ENCODE peak calls at places on chromosomes 3 and 15, in six cellular contexts. One of them, this sample, is unnamed.
A peak's percentile ranks its signal among the peaks of the same experiment; 100 is the strongest.

GRCh38 chr3:23659840-23660430 is 145.8 kb upstream of the UBE2E1 start:
- DNase-seq in neuronal stem cell: no peak
- DNase-seq in H1: no peak
- DNase-seq in mesenchymal stem cell: no peak
- DNase-seq in IMR-90: no peak
- DNase-seq in trophoblast cell: no peak
- DNase-seq in this sample: no peak

GRCh38 chr3:168048414-168049330 is 47.1 kb downstream of the GOLIM4 start:
- DNase-seq in neuronal stem cell: no peak
- DNase-seq in H1: no peak
- DNase-seq in mesenchymal stem cell: no peak
- DNase-seq in IMR-90: no peak
- DNase-seq in trophoblast cell: no peak
- DNase-seq in this sample: no peak

GRCh38 chr15:83854314-83854713 is 200.4 kb downstream of the ADAMTSL3 start:
- DNase-seq in neuronal stem cell: no peak
- DNase-seq in H1: no peak
- DNase-seq in mesenchymal stem cell: no peak
- DNase-seq in IMR-90: peak; percentile 37
- DNase-seq in trophoblast cell: no peak
- DNase-seq in this sample: no peak

GRCh38 chr15:62611002-62611401 is 431.5 kb upstream of the TPM1 start:
- DNase-seq in neuronal stem cell: no peak
- DNase-seq in H1: no peak
- DNase-seq in mesenchymal stem cell: no peak
- DNase-seq in IMR-90: no peak
- DNase-seq in trophoblast cell: no peak
- DNase-seq in this sample: no peak

GRCh38 chr15:57190208-57190607 is 186.1 kb upstream of the CGNL1 start:
- DNase-seq in neuronal stem cell: no peak
- DNase-seq in H1: no peak
- DNase-seq in mesenchymal stem cell: no peak
- DNase-seq in IMR-90: no peak
- DNase-seq in trophoblast cell: no peak
- DNase-seq in this sample: no peak

GRCh38 chr3:53154731-53155320 is 6.2 kb upstream of the PRKCD start:
- DNase-seq in neuronal stem cell: no peak
- DNase-seq in H1: no peak
- DNase-seq in mesenchymal stem cell: no peak
- DNase-seq in IMR-90: no peak
- DNase-seq in trophoblast cell: no peak
- DNase-seq in this sample: no peak

GRCh38 chr3:178536271-178537079 is at the start of gene KCNMB2:
- DNase-seq in neuronal stem cell: no peak
- DNase-seq in H1: no peak
- DNase-seq in mesenchymal stem cell: peak; percentile 44
- DNase-seq in IMR-90: no peak
- DNase-seq in trophoblast cell: no peak
- DNase-seq in this sample: peak; percentile 63

GRCh38 chr3:56188201-56188600 is 280.1 kb downstream of the ERC2 start:
- DNase-seq in neuronal stem cell: no peak
- DNase-seq in H1: no peak
- DNase-seq in mesenchymal stem cell: no peak
- DNase-seq in IMR-90: no peak
- DNase-seq in trophoblast cell: no peak
- DNase-seq in this sample: no peak

GRCh38 chr3:57011022-57011421 is 49.4 kb upstream of the SPATA12 start:
- DNase-seq in neuronal stem cell: no peak
- DNase-seq in H1: no peak
- DNase-seq in mesenchymal stem cell: no peak
- DNase-seq in IMR-90: no peak
- DNase-seq in trophoblast cell: no peak
- DNase-seq in this sample: no peak

GRCh38 chr3:71269896-71270295 is 313.6 kb downstream of the FOXP1 start:
- DNase-seq in neuronal stem cell: no peak
- DNase-seq in H1: no peak
- DNase-seq in mesenchymal stem cell: no peak
- DNase-seq in IMR-90: no peak
- DNase-seq in trophoblast cell: no peak
- DNase-seq in this sample: no peak

GRCh38 chr3:9638147-9638546 is 11.2 kb upstream of the MTMR14 start:
- DNase-seq in neuronal stem cell: no peak
- DNase-seq in H1: no peak
- DNase-seq in mesenchymal stem cell: no peak
- DNase-seq in IMR-90: no peak
- DNase-seq in trophoblast cell: no peak
- DNase-seq in this sample: no peak

GRCh38 chr3:89173546-89173945 is 66.1 kb downstream of the EPHA3 start:
- DNase-seq in neuronal stem cell: no peak
- DNase-seq in H1: no peak
- DNase-seq in mesenchymal stem cell: no peak
- DNase-seq in IMR-90: peak; percentile 3
- DNase-seq in trophoblast cell: no peak
- DNase-seq in this sample: no peak

GRCh38 chr15:50880651-50881114 is 27.8 kb upstream of the AP4E1 start:
- DNase-seq in neuronal stem cell: no peak
- DNase-seq in H1: no peak
- DNase-seq in mesenchymal stem cell: peak; percentile 65
- DNase-seq in IMR-90: peak; percentile 86
- DNase-seq in trophoblast cell: no peak
- DNase-seq in this sample: no peak

GRCh38 chr3:141769171-141769894 is 6.1 kb downstream of the GRK7 start:
- DNase-seq in neuronal stem cell: no peak
- DNase-seq in H1: no peak
- DNase-seq in mesenchymal stem cell: peak; percentile 34
- DNase-seq in IMR-90: peak; percentile 31
- DNase-seq in trophoblast cell: no peak
- DNase-seq in this sample: no peak

GRCh38 chr3:133937061-133937686 is 41.5 kb upstream of the RAB6B start:
- DNase-seq in neuronal stem cell: no peak
- DNase-seq in H1: no peak
- DNase-seq in mesenchymal stem cell: no peak
- DNase-seq in IMR-90: no peak
- DNase-seq in trophoblast cell: no peak
- DNase-seq in this sample: peak; percentile 22

GRCh38 chr3:156539802-156540201 is 15.1 kb downstream of the SSR3 start:
- DNase-seq in neuronal stem cell: no peak
- DNase-seq in H1: no peak
- DNase-seq in mesenchymal stem cell: no peak
- DNase-seq in IMR-90: no peak
- DNase-seq in trophoblast cell: no peak
- DNase-seq in this sample: no peak

GRCh38 chr3:24351779-24352469 is 142.7 kb downstream of the THRB start:
- DNase-seq in neuronal stem cell: no peak
- DNase-seq in H1: no peak
- DNase-seq in mesenchymal stem cell: no peak
- DNase-seq in IMR-90: no peak
- DNase-seq in trophoblast cell: no peak
- DNase-seq in this sample: no peak

GRCh38 chr15:66014022-66014421 is 144.7 kb downstream of the RAB11A start:
- DNase-seq in neuronal stem cell: no peak
- DNase-seq in H1: no peak
- DNase-seq in mesenchymal stem cell: no peak
- DNase-seq in IMR-90: no peak
- DNase-seq in trophoblast cell: no peak
- DNase-seq in this sample: no peak

GRCh38 chr3:169661567-169662214 is 1.8 kb downstream of the MECOM start:
- DNase-seq in neuronal stem cell: peak; percentile 55
- DNase-seq in H1: no peak
- DNase-seq in mesenchymal stem cell: peak; percentile 26
- DNase-seq in IMR-90: peak; percentile 36
- DNase-seq in trophoblast cell: peak; percentile 13
- DNase-seq in this sample: peak; percentile 56

GRCh38 chr3:50146316-50146901 is 8.7 kb upstream of the SEMA3F start:
- DNase-seq in neuronal stem cell: no peak
- DNase-seq in H1: no peak
- DNase-seq in mesenchymal stem cell: no peak
- DNase-seq in IMR-90: no peak
- DNase-seq in trophoblast cell: no peak
- DNase-seq in this sample: no peak

GRCh38 chr3:165895919-165896318 is 58.7 kb upstream of the BCHE start:
- DNase-seq in neuronal stem cell: peak; percentile 54
- DNase-seq in H1: no peak
- DNase-seq in mesenchymal stem cell: peak; percentile 30
- DNase-seq in IMR-90: no peak
- DNase-seq in trophoblast cell: no peak
- DNase-seq in this sample: peak; percentile 74

GRCh38 chr3:177201707-177202397 is 4.6 kb upstream of the TBL1XR1 start:
- DNase-seq in neuronal stem cell: no peak
- DNase-seq in H1: no peak
- DNase-seq in mesenchymal stem cell: peak; percentile 32
- DNase-seq in IMR-90: peak; percentile 62
- DNase-seq in trophoblast cell: peak; percentile 85
- DNase-seq in this sample: no peak

GRCh38 chr3:185308126-185308754 is 54.4 kb upstream of the EHHADH start:
- DNase-seq in neuronal stem cell: peak; percentile 63
- DNase-seq in H1: peak; percentile 34
- DNase-seq in mesenchymal stem cell: peak; percentile 71
- DNase-seq in IMR-90: peak; percentile 55
- DNase-seq in trophoblast cell: peak; percentile 64
- DNase-seq in this sample: peak; percentile 76

GRCh38 chr3:162398554-162398953 is 901.9 kb downstream of the OTOL1 start:
- DNase-seq in neuronal stem cell: no peak
- DNase-seq in H1: no peak
- DNase-seq in mesenchymal stem cell: no peak
- DNase-seq in IMR-90: no peak
- DNase-seq in trophoblast cell: no peak
- DNase-seq in this sample: no peak

GRCh38 chr15:53453253-53454105 is 306.0 kb downstream of the WDR72 start:
- DNase-seq in neuronal stem cell: no peak
- DNase-seq in H1: no peak
- DNase-seq in mesenchymal stem cell: no peak
- DNase-seq in IMR-90: no peak
- DNase-seq in trophoblast cell: no peak
- DNase-seq in this sample: no peak

DNA sequence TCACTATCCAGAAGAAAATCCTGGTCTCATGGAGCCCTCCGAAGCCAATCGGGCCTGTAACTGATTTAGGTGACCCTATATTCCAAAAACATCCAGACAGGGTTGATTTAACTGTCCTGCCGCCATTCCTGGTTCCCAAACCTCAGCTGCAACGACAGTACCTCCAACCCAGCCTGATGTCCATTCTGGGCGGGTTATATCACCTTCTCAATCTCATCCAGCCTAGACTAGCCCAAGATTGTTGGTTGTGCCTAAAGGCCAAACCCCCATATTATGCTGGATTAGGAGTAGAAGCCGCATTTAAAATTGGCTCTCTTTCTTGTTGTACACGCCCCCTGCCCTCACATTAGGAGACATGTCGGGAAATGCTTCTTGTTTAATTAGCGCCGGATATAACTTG is 36.7 kb downstream of the ZBTB11 start:
- DNase-seq in neuronal stem cell: no peak
- DNase-seq in H1: no peak
- DNase-seq in mesenchymal stem cell: no peak
- DNase-seq in IMR-90: no peak
- DNase-seq in trophoblast cell: no peak
- DNase-seq in this sample: no peak
- H2AK5ac ChIP-seq in neuronal stem cell: no peak overlapping the region
- H2AK5ac ChIP-seq in H1: no peak overlapping the region
- H2AK5ac ChIP-seq in mesenchymal stem cell: no peak overlapping the region
- H2AK5ac ChIP-seq in IMR-90: no peak overlapping the region
- H2AK5ac ChIP-seq in trophoblast cell: no peak overlapping the region
- H2AK5ac ChIP-seq in this sample: no peak overlapping the region

DNA sequence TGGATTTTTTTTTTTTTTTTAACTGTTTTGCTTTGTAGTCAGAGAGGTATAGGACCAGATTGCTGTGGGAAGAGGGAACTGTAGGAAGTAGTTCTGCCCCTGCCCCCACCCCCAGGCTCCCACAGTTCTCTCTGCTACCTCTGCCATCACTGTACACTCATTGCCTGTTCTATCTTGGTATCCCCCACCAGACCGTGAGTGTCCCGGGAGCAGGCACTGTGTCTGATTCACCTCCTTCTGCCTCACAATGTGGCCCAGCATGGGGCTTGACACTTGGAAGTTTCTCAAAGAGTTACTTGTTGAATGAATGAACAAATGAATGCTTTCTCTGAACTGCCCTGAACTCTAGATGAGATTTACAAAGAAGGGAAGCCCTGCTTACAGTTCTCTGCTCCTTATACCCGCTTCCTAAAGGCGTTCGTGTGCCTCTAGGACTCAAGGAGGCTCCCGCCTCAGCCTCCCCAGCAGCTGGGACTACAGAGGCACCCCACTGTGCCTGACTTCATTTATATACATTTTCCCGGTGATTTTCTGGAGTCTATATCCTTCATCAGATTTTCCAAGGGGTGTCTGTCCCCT is 27.1 kb upstream of the PIK3CB start:
- DNase-seq in neuronal stem cell: peak; percentile 42
- DNase-seq in H1: no peak
- DNase-seq in mesenchymal stem cell: peak; percentile 25
- DNase-seq in IMR-90: peak; percentile 81
- DNase-seq in trophoblast cell: no peak
- DNase-seq in this sample: peak; percentile 68
- H3K27ac ChIP-seq in neuronal stem cell: no peak overlapping the region
- H3K27ac ChIP-seq in H1: peak overlapping the region; percentile 66
- H3K27ac ChIP-seq in mesenchymal stem cell: peak overlapping the region; percentile 84
- H3K27ac ChIP-seq in IMR-90: no peak overlapping the region
- H3K27ac ChIP-seq in trophoblast cell: no peak overlapping the region
- H3K27ac ChIP-seq in this sample: peak overlapping the region; percentile 61

GRCh38 chr15:46131876-46132275 is 497.0 kb downstream of the SQOR start:
- DNase-seq in neuronal stem cell: no peak
- DNase-seq in H1: no peak
- DNase-seq in mesenchymal stem cell: no peak
- DNase-seq in IMR-90: no peak
- DNase-seq in trophoblast cell: no peak
- DNase-seq in this sample: no peak

GRCh38 chr15:46129145-46129544 is 494.3 kb downstream of the SQOR start:
- DNase-seq in neuronal stem cell: no peak
- DNase-seq in H1: no peak
- DNase-seq in mesenchymal stem cell: no peak
- DNase-seq in IMR-90: peak; percentile 50
- DNase-seq in trophoblast cell: no peak
- DNase-seq in this sample: no peak

GRCh38 chr15:46127361-46127874 is 492.6 kb downstream of the SQOR start:
- DNase-seq in neuronal stem cell: no peak
- DNase-seq in H1: no peak
- DNase-seq in mesenchymal stem cell: no peak
- DNase-seq in IMR-90: peak; percentile 86
- DNase-seq in trophoblast cell: no peak
- DNase-seq in this sample: no peak

GRCh38 chr15:46120713-46121112 is 485.9 kb downstream of the SQOR start:
- DNase-seq in neuronal stem cell: no peak
- DNase-seq in H1: no peak
- DNase-seq in mesenchymal stem cell: no peak
- DNase-seq in IMR-90: no peak
- DNase-seq in trophoblast cell: no peak
- DNase-seq in this sample: no peak

GRCh38 chr15:46126581-46126980 is 491.8 kb downstream of the SQOR start:
- DNase-seq in neuronal stem cell: no peak
- DNase-seq in H1: no peak
- DNase-seq in mesenchymal stem cell: no peak
- DNase-seq in IMR-90: peak; percentile 75
- DNase-seq in trophoblast cell: no peak
- DNase-seq in this sample: no peak
- H2AFZ ChIP-seq in neuronal stem cell: no peak overlapping the region
- H2AFZ ChIP-seq in H1: no peak overlapping the region
- H2AFZ ChIP-seq in mesenchymal stem cell: no peak overlapping the region
- H2AFZ ChIP-seq in IMR-90: no peak overlapping the region
- H2AFZ ChIP-seq in trophoblast cell: no peak overlapping the region
- H2AFZ ChIP-seq in this sample: no peak overlapping the region

DNA sequence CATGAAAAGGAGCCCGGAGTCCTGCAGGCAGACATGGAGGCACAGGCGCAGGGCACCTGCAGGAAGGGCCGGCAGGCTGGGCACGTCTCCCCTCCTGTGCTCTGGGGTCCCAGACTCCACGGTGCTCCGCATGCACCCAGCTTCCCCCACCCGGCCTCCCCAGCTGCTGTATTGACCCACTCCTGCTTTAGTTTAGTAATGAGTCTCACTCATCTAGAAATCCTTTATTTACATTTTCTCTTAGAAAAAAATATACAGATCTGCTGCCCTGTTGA is 8.5 kb downstream of the MESP2 start:
- DNase-seq in neuronal stem cell: no peak
- DNase-seq in H1: no peak
- DNase-seq in mesenchymal stem cell: no peak
- DNase-seq in IMR-90: no peak
- DNase-seq in trophoblast cell: no peak
- DNase-seq in this sample: no peak
- H2AK5ac ChIP-seq in neuronal stem cell: no peak overlapping the region
- H2AK5ac ChIP-seq in H1: no peak overlapping the region
- H2AK5ac ChIP-seq in mesenchymal stem cell: no peak overlapping the region
- H2AK5ac ChIP-seq in IMR-90: no peak overlapping the region
- H2AK5ac ChIP-seq in trophoblast cell: no peak overlapping the region
- H2AK5ac ChIP-seq in this sample: no peak overlapping the region

This sample was measured in H9.